ENCODE peak calls at places on chromosomes 11 and 22, in ten cellular contexts. G, M, P, F, Y, R, I, D, L and Z are unnamed samples.

GRCh38 chr11:12242071-12242672 is 131.8 kb downstream of the MICAL2 start:
- DNase-seq in L (no peak), I (no peak), R (peak), M (no peak), Y (no peak), P (peak), G (no peak), D (no peak), F (no peak), Z (no peak)

GRCh38 chr11:94854770-94855633 is 86.8 kb downstream of the AMOTL1 start:
- DNase-seq in L (no peak), D (no peak), M (peak), I (no peak), F (no peak), Y (no peak), R (no peak), P (no peak), G (no peak), Z (no peak)

GRCh38 chr11:7749456-7749855 is 43.2 kb upstream of the OVCH2 start:
- DNase-seq in Y (no peak), D (no peak), R (no peak), F (peak), I (peak), L (no peak), M (no peak), P (no peak), G (no peak), Z (no peak)

GRCh38 chr22:19430890-19431541 is 517 bp downstream of the HIRA start:
- DNase-seq in Y (no peak), G (no peak), I (peak), D (peak), F (peak), M (peak), R (peak), P (peak), L (peak), Z (peak)

GRCh38 chr22:22986640-22987039 is 83.7 kb upstream of the GNAZ start:
- DNase-seq in Y (no peak), F (no peak), R (no peak), G (no peak), I (no peak), P (no peak), D (no peak), L (no peak), M (no peak), Z (no peak)

GRCh38 chr11:90246468-90246867 is 23.6 kb upstream of the CHORDC1 start:
- DNase-seq in F (no peak), M (no peak), R (no peak), I (no peak), G (no peak), P (no peak), L (no peak), D (no peak), Y (no peak), Z (no peak)

GRCh38 chr11:69864930-69865661 is 45.9 kb upstream of the FGF3 start:
- DNase-seq in L (no peak), G (no peak), Y (no peak), I (no peak), F (no peak), P (no peak), M (no peak), D (no peak), R (no peak), Z (no peak)

GRCh38 chr22:48662476-48663150 is 1165.1 kb downstream of the BRD1 start:
- DNase-seq in R (no peak), F (no peak), G (no peak), M (no peak), Y (no peak), D (peak), P (no peak), I (no peak), L (no peak), Z (no peak)

GRCh38 chr11:8593935-8594909 is at the start of gene STK33:
- DNase-seq in P (peak), R (peak), F (peak), I (peak), G (no peak), Y (no peak), M (peak), D (peak), L (peak), Z (peak)

GRCh38 chr11:106457727-106458126 is 380.3 kb downstream of the AASDHPPT start:
- DNase-seq in P (no peak), L (no peak), F (peak), G (no peak), I (peak), R (no peak), Y (no peak), D (no peak), M (peak), Z (no peak)

GRCh38 chr11:30445056-30445455 is 122.2 kb downstream of the ARL14EP start:
- DNase-seq in L (no peak), D (no peak), I (no peak), M (no peak), P (no peak), Y (no peak), F (no peak), R (no peak), G (no peak), Z (no peak)

GRCh38 chr22:47016636-47017035 is 254.2 kb downstream of the TBC1D22A start:
- DNase-seq in F (no peak), D (no peak), I (no peak), R (no peak), M (no peak), P (no peak), Y (no peak), G (no peak), L (no peak), Z (no peak)

GRCh38 chr22:38844661-38845367 is 986 bp upstream of the NPTXR start:
- DNase-seq in D (no peak), G (no peak), F (no peak), P (no peak), L (no peak), I (no peak), Y (no peak), M (peak), R (no peak), Z (no peak)

GRCh38 chr11:12061851-12062560 is 48.4 kb upstream of the MICAL2 start:
- DNase-seq in G (no peak), F (no peak), M (no peak), P (no peak), L (no peak), R (no peak), I (no peak), Y (no peak), D (no peak), Z (peak)

GRCh38 chr11:12767577-12767976 is 93.4 kb downstream of the TEAD1 start:
- DNase-seq in F (no peak), L (no peak), Y (no peak), D (no peak), P (no peak), I (no peak), M (no peak), R (no peak), G (no peak), Z (no peak)